ENCODE peak calls at places on chromosome 1, in ten cellular contexts. A is IMR-90; R is GM12892; T is T-helper 2 cell; I is NCI-H2171 treated with DMSO at 0.1 percent for 48 hours; C is osteoblast; Y is CD4-positive, alpha-beta T cell; X is endothelial cell; M is AG20443; D is Kasumi-1. P is an unnamed sample.

GRCh38 chr1:207847116-207847515 is 63.8 kb downstream of the CD34 start:
- DNase-seq in R (no peak), T (no peak), A (no peak), I (no peak), Y (no peak), M (no peak), C (no peak), X (no peak), D (no peak), P (no peak)

GRCh38 chr1:205355054-205355453 is 1.7 kb downstream of the KLHDC8A start:
- DNase-seq in I (no peak), R (no peak), Y (no peak), M (no peak), C (no peak), X (no peak), D (no peak), T (no peak), A (no peak), P (no peak)

GRCh38 chr1:154334647-154335350 is 9.5 kb downstream of the ATP8B2 start:
- DNase-seq in R (peak), A (peak), T (peak), M (peak), Y (peak), X (peak), I (peak), D (peak), C (peak), P (peak)

GRCh38 chr1:110687244-110687643 is 12.5 kb upstream of the KCNA3 start:
- DNase-seq in I (peak), D (no peak), A (peak), R (no peak), Y (no peak), T (no peak), C (no peak), X (no peak), M (no peak), P (no peak)

GRCh38 chr1:30191154-30191702 is 532.2 kb downstream of the MATN1 start:
- DNase-seq in X (no peak), Y (no peak), T (no peak), C (peak), A (peak), D (no peak), M (peak), R (no peak), I (peak), P (peak)

GRCh38 chr1:234989019-234989418 is 139.6 kb downstream of the TOMM20 start:
- DNase-seq in R (no peak), M (no peak), C (no peak), T (no peak), X (no peak), D (no peak), Y (no peak), A (peak), I (no peak), P (peak)

GRCh38 chr1:227035316-227035715 is 95.2 kb downstream of the COQ8A start:
- DNase-seq in C (no peak), Y (no peak), I (peak), D (no peak), R (no peak), A (no peak), M (no peak), T (no peak), X (no peak), P (no peak)

GRCh38 chr1:229661022-229661877 is 35.2 kb downstream of the URB2 start:
- DNase-seq in I (peak), X (peak), A (peak), C (peak), M (peak), Y (peak), D (peak), R (peak), T (peak), P (peak)

GRCh38 chr1:226580625-226581270 is 32.2 kb downstream of the STUM start:
- DNase-seq in X (no peak), I (no peak), D (no peak), Y (no peak), C (no peak), R (no peak), T (no peak), A (no peak), M (no peak), P (no peak)

GRCh38 chr1:203320546-203321272 is 15.4 kb downstream of the BTG2 start:
- DNase-seq in T (no peak), I (peak), X (peak), D (peak), Y (peak), M (peak), C (peak), A (peak), R (peak), P (no peak)

GRCh38 chr1:25550683-25551310 is 7.4 kb downstream of the LDLRAP1 start:
- DNase-seq in X (no peak), A (peak), I (no peak), D (no peak), C (no peak), M (no peak), R (no peak), Y (no peak), T (no peak), P (no peak)

GRCh38 chr1:229843627-229844238 is 217.7 kb downstream of the URB2 start:
- DNase-seq in I (no peak), A (no peak), X (no peak), R (no peak), M (no peak), T (no peak), Y (no peak), D (no peak), C (peak), P (no peak)

GRCh38 chr1:55362558-55362957 is 147.4 kb upstream of the USP24 start:
- DNase-seq in D (no peak), C (peak), M (peak), A (peak), X (no peak), Y (no peak), T (no peak), R (no peak), I (no peak), P (no peak)

GRCh38 chr1:83958704-83959103 is 40.2 kb downstream of the TTLL7 start:
- DNase-seq in M (no peak), X (no peak), T (no peak), C (no peak), A (peak), Y (no peak), D (no peak), I (no peak), R (no peak), P (no peak)

GRCh38 chr1:44464361-44464760 is 59.3 kb downstream of the RNF220 start:
- DNase-seq in D (no peak), T (no peak), C (no peak), Y (no peak), M (peak), R (no peak), I (no peak), X (no peak), A (no peak), P (no peak)

GRCh38 chr1:178684542-178685000 is 40.5 kb upstream of the RALGPS2 start:
- DNase-seq in T (no peak), M (peak), Y (no peak), R (no peak), X (no peak), A (peak), D (no peak), C (peak), I (no peak), P (no peak)

GRCh38 chr1:27968692-27969091 is 8.9 kb downstream of the XKR8 start:
- DNase-seq in D (no peak), C (peak), X (no peak), T (no peak), M (peak), A (peak), R (no peak), I (no peak), Y (no peak), P (no peak)

GRCh38 chr1:7120863-7121621 is 335.8 kb downstream of the CAMTA1 start:
- DNase-seq in T (no peak), Y (no peak), A (no peak), D (peak), C (peak), I (no peak), X (no peak), M (no peak), R (no peak), P (no peak)

GRCh38 chr1:154682252-154682651 is 74.3 kb upstream of the ADAR start:
- DNase-seq in I (peak), D (no peak), M (no peak), C (no peak), A (no peak), X (no peak), T (no peak), R (no peak), Y (no peak), P (no peak)

GRCh38 chr1:92410706-92411105 is 76.0 kb downstream of the GFI1 start:
- DNase-seq in T (no peak), C (no peak), Y (peak), M (no peak), I (no peak), X (no peak), A (no peak), R (no peak), D (no peak), P (peak)

GRCh38 chr1:234608720-234609527 is 1.1 kb downstream of the IRF2BP2 start:
- DNase-seq in R (no peak), Y (peak), A (no peak), T (peak), I (peak), M (no peak), C (peak), X (peak), D (no peak), P (peak)

GRCh38 chr1:242811092-242811840 is 286.8 kb upstream of the PLD5 start:
- DNase-seq in R (no peak), T (no peak), X (no peak), C (peak), M (no peak), D (no peak), I (no peak), Y (no peak), A (no peak), P (no peak)

GRCh38 chr1:33140153-33141149 is 41.4 kb downstream of the TRIM62 start:
- DNase-seq in T (no peak), C (peak), A (peak), X (no peak), Y (no peak), R (no peak), D (no peak), M (peak), I (peak), P (no peak)

GRCh38 chr1:239719642-239720258 is 333.4 kb downstream of the CHRM3 start:
- DNase-seq in T (no peak), X (peak), D (peak), A (no peak), I (no peak), M (no peak), C (no peak), Y (peak), R (no peak), P (peak)

GRCh38 chr1:3483801-3484444 is 29.5 kb downstream of the ARHGEF16 start:
- DNase-seq in D (no peak), I (no peak), M (peak), T (peak), R (peak), Y (peak), C (no peak), X (peak), A (no peak), P (peak)

GRCh38 chr1:245988393-245989078 is 518.5 kb downstream of the SMYD3 start:
- DNase-seq in A (no peak), C (no peak), X (no peak), R (no peak), M (no peak), Y (no peak), I (peak), D (no peak), T (no peak), P (no peak)

GRCh38 chr1:117758444-117759316 is 152.8 kb downstream of the TENT5C start:
- DNase-seq in Y (peak), C (peak), R (peak), D (peak), A (peak), I (peak), X (peak), M (peak), T (peak), P (peak)

P was measured in activated T-cell treated with anti-CD3 and anti-CD28 coated beads, Interleukin-2, amount 50 U/mL, for 48 hours.